ENCODE peak calls at places on chromosomes 2 and 18, in seven cellular contexts. R is iPS DF 6.9; M is effector memory CD4-positive, alpha-beta T cell; J is Panc1; G is AG04450; F is GM23248; N is A549. X is an unnamed sample. For H3K9me3, the result is how much of the 10 kb centered on the place peaks cover.

GRCh38 chr2:164203131-164203530 is 418.2 kb downstream of the GRB14 start:
- DNase-seq in R (no peak), M (no peak), J (no peak), G (no peak), F (peak), N (no peak), X (no peak)

GRCh38 chr2:23602113-23602512 is 217.1 kb downstream of the KLHL29 start:
- DNase-seq in R (no peak), M (no peak), J (no peak), G (peak), F (peak), N (peak), X (no peak)

GRCh38 chr18:78630356-78630755 is 349.3 kb upstream of the SALL3 start:
- DNase-seq in R (no peak), M (no peak), J (no peak), G (no peak), F (no peak), N (no peak), X (no peak)

GRCh38 chr2:213806125-213806726 is 522.0 kb downstream of the SPAG16 start:
- DNase-seq in R (no peak), M (no peak), J (no peak), G (no peak), F (peak), N (peak), X (no peak)

GRCh38 chr2:118430510-118431187 is 342.4 kb downstream of the INSIG2 start:
- DNase-seq in R (no peak), M (no peak), J (no peak), G (no peak), F (peak), N (peak), X (no peak)

GRCh38 chr2:216485745-216486144 is 12.9 kb upstream of the RPL37A start:
- DNase-seq in R (no peak), M (no peak), J (no peak), G (no peak), F (no peak), N (no peak), X (no peak)

GRCh38 chr2:216327447-216327846 is 44.8 kb downstream of the MARCHF4 start:
- DNase-seq in R (no peak), M (no peak), J (no peak), G (no peak), F (no peak), N (no peak), X (no peak)

GRCh38 chr2:42568431-42569115 is at the start of gene MTA3:
- DNase-seq in R (no peak), M (peak), J (no peak), G (no peak), F (peak), N (peak), X (no peak)

GRCh38 chr2:239512054-239512453 is 111.2 kb upstream of the HDAC4 start:
- DNase-seq in R (no peak), M (no peak), J (no peak), G (no peak), F (no peak), N (no peak), X (no peak)

GRCh38 chr18:7568426-7568825 is 1.3 kb downstream of the PTPRM start:
- DNase-seq in R (no peak), M (no peak), J (no peak), G (no peak), F (peak), N (no peak), X (no peak)

GRCh38 chr2:143937563-143938346 is 582.2 kb downstream of the ZEB2 start:
- DNase-seq in R (no peak), M (no peak), J (no peak), G (no peak), F (peak), N (no peak), X (no peak)

GRCh38 chr18:60372598-60372997 is at the start of gene MC4R:
- DNase-seq in R (no peak), M (no peak), J (no peak), G (peak), F (peak), N (peak), X (no peak)

GRCh38 chr2:135620223-135620622 is 88.9 kb downstream of the R3HDM1 start:
- DNase-seq in R (no peak), M (no peak), J (no peak), G (no peak), F (no peak), N (no peak), X (no peak)
- H3K9me3 ChIP-seq in R (under half), M (under half), J (under half), G (under half), F (under half), N (under half), X (under half)

GRCh38 chr2:127175821-127176354 is 44.2 kb downstream of the CYP27C1 start:
- DNase-seq in R (no peak), M (no peak), J (no peak), G (no peak), F (peak), N (no peak), X (peak)
- H3K4me3 ChIP-seq in R (no peak), M (no peak), J (no peak), G (no peak), F (peak), N (no peak), X (no peak)

GRCh38 chr2:105338020-105338385 is 663 bp downstream of the C2orf49 start:
- DNase-seq in R (no peak), M (no peak), J (no peak), G (no peak), F (peak), N (no peak), X (no peak)

GRCh38 chr2:105335469-105335868 is 1.9 kb upstream of the C2orf49 start:
- DNase-seq in R (no peak), M (no peak), J (no peak), G (no peak), F (no peak), N (no peak), X (no peak)

GRCh38 chr2:105339414-105339813 is 2.1 kb downstream of the C2orf49 start:
- DNase-seq in R (no peak), M (no peak), J (no peak), G (no peak), F (no peak), N (no peak), X (no peak)

GRCh38 chr2:105336786-105337121 is 586 bp upstream of the C2orf49 start:
- DNase-seq in R (no peak), M (no peak), J (no peak), G (no peak), F (no peak), N (no peak), X (no peak)

DNA sequence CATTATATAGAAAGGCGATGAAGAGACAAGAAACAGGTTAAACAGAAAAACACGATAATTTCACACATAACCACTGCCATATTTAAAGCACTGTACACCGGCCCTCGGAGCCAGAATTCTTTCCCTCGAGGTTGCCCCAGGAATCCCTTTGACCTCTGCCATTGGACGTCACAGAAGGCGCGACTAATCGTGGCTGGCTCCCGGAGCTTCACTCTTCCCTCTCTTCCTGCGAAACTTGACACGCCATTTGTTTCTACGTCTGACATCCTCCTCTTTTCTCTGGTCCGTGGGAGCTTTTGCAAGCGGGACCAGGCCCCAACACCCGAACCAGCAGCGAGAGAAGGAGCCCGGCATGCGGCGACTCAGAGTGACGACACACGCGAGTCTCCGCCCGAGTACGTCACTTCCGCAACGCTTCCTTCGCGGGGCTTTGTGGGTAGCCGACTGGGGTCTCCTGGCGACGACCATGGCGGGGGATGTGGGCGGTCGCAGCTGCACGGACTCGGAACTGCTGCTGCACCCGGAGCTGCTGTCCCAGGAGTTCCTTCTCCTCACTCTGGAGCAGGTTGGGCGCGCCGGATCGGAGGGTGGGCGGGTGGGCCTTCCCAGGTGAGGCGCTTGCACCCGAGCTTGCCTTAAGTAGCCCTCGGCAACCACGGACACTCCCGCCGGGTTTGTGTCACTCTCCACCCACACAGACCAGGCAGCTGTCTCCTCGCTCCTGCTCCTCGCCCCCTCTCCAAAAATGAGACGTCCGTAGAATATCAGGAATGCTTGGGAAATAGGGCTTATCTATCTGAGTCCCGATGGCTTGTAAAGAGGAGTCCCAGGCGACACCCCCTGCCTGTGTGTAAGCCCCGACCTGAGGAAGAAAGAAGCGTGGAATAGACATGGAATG is at the start of gene C2orf49:
- DNase-seq in R (peak), M (peak), J (peak), G (peak), F (peak), N (peak), X (peak)
- H3K9me3 ChIP-seq in R (under half), M (under half), J (under half), G (under half), F (under half), N (under half), X (under half)

DNA sequence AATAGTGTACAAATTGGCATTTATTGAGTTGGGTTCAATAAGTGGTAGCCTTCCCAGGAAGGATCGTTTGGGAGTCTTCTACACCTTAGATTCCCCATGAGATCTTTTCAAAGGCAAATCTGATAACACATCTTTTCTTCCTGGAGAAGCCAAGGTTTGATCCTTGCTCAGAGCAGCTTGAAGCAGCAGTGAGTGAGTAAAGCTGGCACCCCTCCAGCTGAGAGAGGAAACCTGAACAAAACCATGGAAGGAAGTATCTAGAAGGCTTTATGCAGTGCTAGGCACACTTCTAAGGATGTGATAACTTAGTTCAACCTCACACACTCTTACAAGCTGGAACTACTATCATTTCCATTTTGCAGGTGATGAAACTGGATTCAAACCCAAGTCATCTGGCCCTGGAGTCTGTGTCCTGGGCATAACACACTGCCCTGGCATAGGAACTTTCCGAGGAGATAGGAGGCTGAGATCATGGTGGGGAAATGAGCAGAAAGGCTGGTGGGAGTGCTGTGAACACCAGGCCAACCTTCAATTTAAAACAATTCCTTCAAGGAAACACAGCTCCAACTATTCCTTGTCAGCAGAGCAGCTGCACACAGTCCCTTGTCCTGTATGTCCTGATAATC is 71.3 kb downstream of the CTAGE1 start:
- DNase-seq in R (no peak), M (no peak), J (no peak), G (peak), F (peak), N (no peak), X (peak)
- H3K4me3 ChIP-seq in R (no peak), M (no peak), J (no peak), G (no peak), F (no peak), N (no peak), X (peak)

X was measured in right atrium auricular region.